ENCODE peak calls at places on chromosomes 16 and 17, in four cellular contexts. U is lower lobe of right lung, Z is gastrocnemius medialis, L is left lung. W is an unnamed sample. For H3K36me3, the result is how much of the 10 kb centered on the place peaks cover.

GRCh38 chr17:80476877-80477646 is 655 bp upstream of the NPTX1 start:
- ATAC-seq in L (peak), Z (no peak), U (no peak), W (no peak)

GRCh38 chr16:4403133-4403949 is 13.1 kb downstream of the CORO7 start:
- ATAC-seq in L (no peak), Z (no peak), U (peak), W (no peak)

GRCh38 chr16:11819798-11820197 is 22.7 kb upstream of the ZC3H7A start:
- ATAC-seq in L (peak), Z (no peak), U (peak), W (no peak)

GRCh38 chr17:49343273-49343672 is 18.8 kb downstream of the ZNF652 start:
- ATAC-seq in U (peak), Z (no peak), L (no peak), W (no peak)

GRCh38 chr17:35486920-35487727 is 38.6 kb upstream of the SLFN13 start:
- ATAC-seq in L (peak), U (peak), Z (no peak), W (peak)

GRCh38 chr17:53129863-53130262 is 692.9 kb upstream of the KIF2B start:
- ATAC-seq in L (no peak), Z (no peak), U (no peak), W (no peak)

GRCh38 chr16:67528870-67529638 is 425 bp downstream of the RIPOR1 start:
- ATAC-seq in U (peak), L (peak), Z (peak), W (peak)

GRCh38 chr17:17768415-17769088 is 68.2 kb downstream of the SREBF1 start:
- ATAC-seq in U (peak), L (peak), Z (no peak), W (peak)

GRCh38 chr17:27264068-27264812 is 29.7 kb upstream of the WSB1 start:
- ATAC-seq in U (peak), Z (no peak), L (peak), W (no peak)

GRCh38 chr17:42519546-42520444 is 16.2 kb upstream of the NAGLU start:
- ATAC-seq in Z (peak), U (peak), L (peak), W (peak)

GRCh38 chr16:19106625-19107020 is 7.1 kb upstream of the ITPRIPL2 start:
- ATAC-seq in L (no peak), U (no peak), Z (no peak), W (no peak)

GRCh38 chr17:40532520-40533253 is 31.3 kb upstream of the TNS4 start:
- ATAC-seq in U (no peak), Z (no peak), L (no peak), W (no peak)

GRCh38 chr17:77888242-77889134 is 70.0 kb upstream of the TNRC6C start:
- ATAC-seq in U (no peak), L (peak), Z (no peak), W (no peak)

GRCh38 chr17:8125947-8126305 is 2.0 kb upstream of the HES7 start:
- ATAC-seq in U (peak), Z (no peak), L (peak), W (no peak)

GRCh38 chr17:57935833-57936807 is 19.1 kb downstream of the CUEDC1 start:
- ATAC-seq in U (peak), L (peak), Z (peak), W (peak)

GRCh38 chr17:48792033-48792798 is 24.8 kb downstream of the TTLL6 start:
- ATAC-seq in Z (no peak), U (no peak), L (no peak), W (no peak)

GRCh38 chr17:14553847-14554246 is 253.0 kb downstream of the HS3ST3B1 start:
- ATAC-seq in Z (no peak), L (no peak), U (no peak), W (no peak)

GRCh38 chr17:4920351-4921048 is 11.6 kb upstream of the GP1BA start:
- ATAC-seq in U (peak), Z (no peak), L (peak), W (no peak)

GRCh38 chr17:50688168-50688719 is 19.5 kb downstream of the ANKRD40 start:
- ATAC-seq in L (no peak), U (no peak), Z (no peak), W (no peak)

GRCh38 chr16:87436225-87437172 is 44.4 kb downstream of the MAP1LC3B start:
- ATAC-seq in L (peak), U (peak), Z (no peak), W (peak)

GRCh38 chr17:82831041-82831817 is 8.6 kb downstream of the ZNF750 start:
- ATAC-seq in L (no peak), U (no peak), Z (no peak), W (no peak)

GRCh38 chr17:44380767-44381166 is 8.7 kb downstream of the ITGA2B start:
- ATAC-seq in L (no peak), Z (no peak), U (no peak), W (no peak)

GRCh38 chr17:29565643-29566472 is 979 bp downstream of the ABHD15 start:
- ATAC-seq in U (peak), Z (no peak), L (peak), W (no peak)

DNA sequence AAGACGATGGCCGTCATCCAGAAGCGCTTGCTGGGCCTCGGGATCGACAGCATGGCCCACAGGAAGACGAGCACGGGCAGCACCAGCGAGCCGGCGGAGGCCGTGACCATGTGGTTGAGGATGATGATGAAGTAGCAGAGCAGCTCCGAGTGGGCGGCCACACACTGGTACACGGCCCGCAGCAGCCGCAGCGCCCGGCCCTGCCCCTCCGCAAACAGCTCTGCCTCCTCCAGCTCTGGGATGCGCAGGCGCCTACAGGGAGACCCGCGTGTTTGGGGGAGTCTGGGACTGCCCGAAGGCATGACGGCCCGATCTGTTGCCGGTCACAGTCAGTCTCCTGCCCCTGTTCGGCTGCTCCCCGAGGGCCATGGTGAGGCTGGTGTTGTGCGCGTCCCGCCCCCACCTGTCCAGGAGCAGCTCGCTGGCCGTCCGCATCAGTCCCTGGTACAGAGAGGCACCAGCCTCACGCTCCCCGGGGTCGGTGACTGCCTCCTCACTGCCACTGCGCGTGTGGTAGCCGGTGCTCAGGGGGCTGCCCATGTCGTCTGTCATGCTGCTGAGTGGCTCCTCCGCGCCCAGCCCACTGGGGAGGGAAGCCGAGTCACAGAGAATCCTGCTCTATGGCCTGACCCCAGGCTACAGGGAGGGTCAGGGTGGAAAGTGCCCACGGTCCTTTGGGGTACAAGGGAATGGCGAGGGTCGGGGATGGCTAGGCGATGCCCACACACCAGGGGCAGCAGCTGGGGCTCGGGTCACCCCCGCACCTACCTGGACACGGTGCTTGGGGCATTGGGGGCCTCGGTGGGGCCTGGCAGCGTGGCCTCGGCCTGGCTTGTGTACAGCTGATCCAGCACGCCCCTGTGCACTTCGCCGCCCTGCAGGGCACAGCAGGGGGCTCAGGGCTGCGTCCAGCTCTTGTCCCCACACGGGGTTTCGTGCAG is 15.8 kb downstream of the CTU2 start:
- ATAC-seq in L (no peak), Z (no peak), U (no peak), W (no peak)
- H3K36me3 ChIP-seq in L (half or more), Z (under half), U (half or more), W (half or more)

DNA sequence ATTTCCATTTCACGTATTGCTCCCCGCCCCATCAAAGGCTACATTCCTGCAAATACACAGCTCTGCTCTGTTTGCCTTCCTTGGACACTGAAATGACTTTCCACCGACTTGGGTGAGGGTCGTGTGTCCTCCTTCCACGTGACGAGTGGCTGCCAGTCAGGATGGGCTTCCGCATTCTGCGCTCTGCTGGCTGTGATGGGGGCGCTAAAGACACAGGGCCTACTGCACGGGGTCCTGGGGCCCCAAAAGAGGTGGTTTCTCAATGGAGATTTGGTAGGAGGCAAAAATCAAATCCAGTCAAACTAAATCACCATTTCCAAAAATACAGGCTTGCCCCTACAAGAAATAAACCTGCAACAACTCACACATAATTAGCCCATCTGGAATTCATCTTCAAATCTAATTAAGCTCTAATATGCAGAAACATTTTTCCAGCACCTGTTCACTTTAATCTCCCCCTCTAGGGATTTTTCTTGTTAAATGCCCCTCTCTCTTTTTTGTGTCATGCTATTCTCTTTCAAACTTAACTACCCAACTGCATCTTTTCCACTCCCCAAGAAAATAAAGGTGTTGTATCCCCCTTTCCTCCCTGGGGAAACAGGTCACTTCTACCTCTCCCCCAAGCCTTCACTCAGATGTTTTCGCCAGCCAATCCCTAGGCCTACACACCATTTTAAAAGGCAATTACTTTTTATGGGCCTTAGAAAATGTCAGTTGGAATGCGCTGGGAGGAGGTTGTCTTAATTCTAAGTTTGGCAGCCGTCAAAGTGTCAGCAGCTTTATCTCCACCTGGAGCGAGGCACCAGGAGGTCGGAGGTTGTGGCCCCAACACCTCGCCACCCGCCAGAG is 21.9 kb upstream of the FAAP100 start:
- ATAC-seq in Z (no peak), L (no peak), U (no peak), W (no peak)
- H3K4me3 ChIP-seq in Z (no peak), L (no peak), U (no peak), W (no peak)

GRCh38 chr16:78659216-78659615 is 559.8 kb downstream of the WWOX start:
- ATAC-seq in Z (no peak), L (no peak), U (no peak), W (no peak)
- H3K36me3 ChIP-seq in Z (under half), L (under half), U (under half), W (under half)

GRCh38 chr16:57516773-57517172 is 19.6 kb downstream of the CCDC102A start:
- ATAC-seq in U (no peak), L (no peak), Z (no peak), W (no peak)

GRCh38 chr16:57517397-57518367 is 18.7 kb downstream of the CCDC102A start:
- ATAC-seq in Z (no peak), U (no peak), L (no peak), W (no peak)

GRCh38 chr16:57514891-57515600 is 21.3 kb downstream of the CCDC102A start:
- ATAC-seq in L (peak), Z (no peak), U (peak), W (peak)

GRCh38 chr16:57514371-57514770 is 22.0 kb downstream of the CCDC102A start:
- ATAC-seq in U (no peak), Z (no peak), L (no peak), W (no peak)

GRCh38 chr16:57516176-57516725 is 20.1 kb downstream of the CCDC102A start:
- ATAC-seq in Z (no peak), U (no peak), L (no peak), W (no peak)
- H3K4me3 ChIP-seq in Z (no peak), U (no peak), L (no peak), W (no peak)

GRCh38 chr16:70526403-70526802 is 2.8 kb downstream of the SF3B3 start:
- ATAC-seq in U (no peak), Z (no peak), L (no peak), W (no peak)
- H3K36me3 ChIP-seq in U (half or more), Z (under half), L (half or more), W (under half)